ENCODE peak calls at places on chromosomes 1 and 21, in five cellular contexts. One of them, this sample, is unnamed.

GRCh38 chr1:22044690-22045420 is 7.7 kb upstream of the CDC42 start:
- DNase-seq in lower lobe of right lung: no peak
- DNase-seq in mesothelial cell of epicardium: no peak
- DNase-seq in epithelial cell of esophagus: peak; percentile 90
- DNase-seq in GM12865: peak; percentile 34
- DNase-seq in this sample: no peak

GRCh38 chr1:173603056-173603591 is at the start of gene SLC9C2:
- DNase-seq in lower lobe of right lung: no peak
- DNase-seq in mesothelial cell of epicardium: no peak
- DNase-seq in epithelial cell of esophagus: no peak
- DNase-seq in GM12865: no peak
- DNase-seq in this sample: no peak

GRCh38 chr1:50605186-50605875 is 182.1 kb upstream of the DMRTA2 start:
- DNase-seq in lower lobe of right lung: no peak
- DNase-seq in mesothelial cell of epicardium: no peak
- DNase-seq in epithelial cell of esophagus: peak; percentile 68
- DNase-seq in GM12865: peak; percentile 39
- DNase-seq in this sample: no peak

GRCh38 chr1:242824435-242824834 is 299.9 kb upstream of the PLD5 start:
- DNase-seq in lower lobe of right lung: no peak
- DNase-seq in mesothelial cell of epicardium: no peak
- DNase-seq in epithelial cell of esophagus: peak; percentile 20
- DNase-seq in GM12865: no peak
- DNase-seq in this sample: no peak

GRCh38 chr21:41597811-41598231 is 89.9 kb upstream of the TMPRSS2 start:
- DNase-seq in lower lobe of right lung: no peak
- DNase-seq in mesothelial cell of epicardium: no peak
- DNase-seq in epithelial cell of esophagus: no peak
- DNase-seq in GM12865: no peak
- DNase-seq in this sample: no peak

GRCh38 chr1:162757476-162757875 is 33.0 kb upstream of the HSD17B7 start:
- DNase-seq in lower lobe of right lung: no peak
- DNase-seq in mesothelial cell of epicardium: no peak
- DNase-seq in epithelial cell of esophagus: no peak
- DNase-seq in GM12865: no peak
- DNase-seq in this sample: no peak

GRCh38 chr21:33362044-33362555 is 37.3 kb downstream of the IFNAR1 start:
- DNase-seq in lower lobe of right lung: no peak
- DNase-seq in mesothelial cell of epicardium: no peak
- DNase-seq in epithelial cell of esophagus: peak; percentile 26
- DNase-seq in GM12865: peak; percentile 90
- DNase-seq in this sample: no peak

GRCh38 chr1:109294481-109294880 is 11.5 kb upstream of the PSRC1 start:
- DNase-seq in lower lobe of right lung: no peak
- DNase-seq in mesothelial cell of epicardium: no peak
- DNase-seq in epithelial cell of esophagus: no peak
- DNase-seq in GM12865: no peak
- DNase-seq in this sample: no peak

GRCh38 chr21:42171091-42172053 is 47.6 kb upstream of the ABCG1 start:
- DNase-seq in lower lobe of right lung: no peak
- DNase-seq in mesothelial cell of epicardium: no peak
- DNase-seq in epithelial cell of esophagus: peak; percentile 94
- DNase-seq in GM12865: no peak
- DNase-seq in this sample: no peak

GRCh38 chr1:222105393-222105737 is 363.5 kb upstream of the DUSP10 start:
- DNase-seq in lower lobe of right lung: no peak
- DNase-seq in mesothelial cell of epicardium: no peak
- DNase-seq in epithelial cell of esophagus: no peak
- DNase-seq in GM12865: no peak
- DNase-seq in this sample: no peak

GRCh38 chr1:22055463-22055862 is 3.0 kb downstream of the CDC42 start:
- DNase-seq in lower lobe of right lung: no peak
- DNase-seq in mesothelial cell of epicardium: no peak
- DNase-seq in epithelial cell of esophagus: no peak
- DNase-seq in GM12865: no peak
- DNase-seq in this sample: no peak

GRCh38 chr21:34582506-34583150 is 32.3 kb downstream of the RCAN1 start:
- DNase-seq in lower lobe of right lung: no peak
- DNase-seq in mesothelial cell of epicardium: no peak
- DNase-seq in epithelial cell of esophagus: peak; percentile 92
- DNase-seq in GM12865: peak; percentile 56
- DNase-seq in this sample: no peak

GRCh38 chr1:145871994-145872411 is 13.1 kb upstream of the PIAS3 start:
- DNase-seq in lower lobe of right lung: peak; percentile 65
- DNase-seq in mesothelial cell of epicardium: no peak
- DNase-seq in epithelial cell of esophagus: no peak
- DNase-seq in GM12865: peak; percentile 25
- DNase-seq in this sample: no peak

GRCh38 chr1:36182734-36183133 is 26.8 kb downstream of the MAP7D1 start:
- DNase-seq in lower lobe of right lung: no peak
- DNase-seq in mesothelial cell of epicardium: no peak
- DNase-seq in epithelial cell of esophagus: no peak
- DNase-seq in GM12865: no peak
- DNase-seq in this sample: no peak

GRCh38 chr1:93592636-93592949 is 89.0 kb downstream of the BCAR3 start:
- DNase-seq in lower lobe of right lung: no peak
- DNase-seq in mesothelial cell of epicardium: no peak
- DNase-seq in epithelial cell of esophagus: no peak
- DNase-seq in GM12865: no peak
- DNase-seq in this sample: no peak

GRCh38 chr1:3506943-3507342 is 52.5 kb downstream of the ARHGEF16 start:
- DNase-seq in lower lobe of right lung: no peak
- DNase-seq in mesothelial cell of epicardium: no peak
- DNase-seq in epithelial cell of esophagus: no peak
- DNase-seq in GM12865: no peak
- DNase-seq in this sample: no peak
- TF ChIP-seq CTCF in lower lobe of right lung: no peak
- TF ChIP-seq CTCF in mesothelial cell of epicardium: no peak
- TF ChIP-seq CTCF in epithelial cell of esophagus: no peak
- TF ChIP-seq CTCF in GM12865: no peak
- TF ChIP-seq CTCF in this sample: no peak

DNA sequence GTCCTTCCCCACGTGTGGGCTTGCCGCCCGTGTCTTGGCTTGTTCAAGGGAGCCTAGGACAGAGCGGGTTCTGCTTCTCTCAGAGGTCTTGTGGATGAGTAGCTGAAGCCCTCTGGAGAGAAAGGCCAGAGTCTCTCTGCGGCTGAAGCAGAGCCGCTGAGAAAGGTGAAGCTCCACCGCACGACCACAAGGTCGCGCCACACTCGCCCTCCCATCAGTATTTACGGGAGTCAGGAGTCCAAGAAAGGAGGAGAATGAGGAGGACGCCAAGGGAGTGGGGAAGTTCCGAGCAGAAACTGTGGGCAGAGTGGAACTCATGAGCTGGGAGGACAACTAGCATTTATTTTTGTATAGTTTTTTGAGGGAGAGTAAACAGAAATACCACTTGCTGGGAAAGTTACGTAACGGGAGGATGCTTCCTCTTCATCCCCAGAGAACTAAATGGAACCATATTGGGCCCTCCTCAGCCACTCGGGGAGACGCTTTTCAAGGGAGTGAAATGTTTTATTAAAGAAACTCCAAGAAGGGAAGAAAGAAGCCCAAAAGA is 51.6 kb upstream of the HAO2 start:
- DNase-seq in lower lobe of right lung: no peak
- DNase-seq in mesothelial cell of epicardium: no peak
- DNase-seq in epithelial cell of esophagus: no peak
- DNase-seq in GM12865: no peak
- DNase-seq in this sample: no peak
- TF ChIP-seq CTCF in lower lobe of right lung: no peak
- TF ChIP-seq CTCF in mesothelial cell of epicardium: no peak
- TF ChIP-seq CTCF in epithelial cell of esophagus: no peak
- TF ChIP-seq CTCF in GM12865: no peak
- TF ChIP-seq CTCF in this sample: no peak

GRCh38 chr1:43604192-43604591 is 45.8 kb upstream of the KDM4A start:
- DNase-seq in lower lobe of right lung: no peak
- DNase-seq in mesothelial cell of epicardium: no peak
- DNase-seq in epithelial cell of esophagus: no peak
- DNase-seq in GM12865: no peak
- DNase-seq in this sample: no peak
- TF ChIP-seq CTCF in lower lobe of right lung: no peak
- TF ChIP-seq CTCF in mesothelial cell of epicardium: no peak
- TF ChIP-seq CTCF in epithelial cell of esophagus: no peak
- TF ChIP-seq CTCF in GM12865: no peak
- TF ChIP-seq CTCF in this sample: no peak

DNA sequence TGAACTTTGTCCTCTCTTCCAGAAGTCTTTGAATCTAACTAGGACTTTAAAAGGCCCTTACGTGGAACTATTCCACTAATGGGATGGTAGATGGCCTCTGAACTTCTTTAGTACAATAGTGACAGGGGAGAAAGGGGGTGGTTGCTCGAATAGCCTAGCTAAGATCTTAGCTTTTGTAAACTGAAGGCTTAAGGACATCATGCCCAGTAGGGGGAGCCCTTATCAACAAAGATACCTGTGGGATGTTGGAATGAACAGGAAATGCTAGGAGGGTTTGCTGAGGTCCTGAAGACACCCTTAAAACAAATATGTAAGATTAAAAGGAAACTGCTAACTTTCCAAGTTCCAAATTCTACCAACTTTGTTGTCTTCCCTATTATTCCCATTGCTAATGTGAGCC is 33.2 kb downstream of the NHLH2 start:
- DNase-seq in lower lobe of right lung: no peak
- DNase-seq in mesothelial cell of epicardium: no peak
- DNase-seq in epithelial cell of esophagus: peak; percentile 90
- DNase-seq in GM12865: peak; percentile 75
- DNase-seq in this sample: no peak
- TF ChIP-seq CTCF in lower lobe of right lung: peak; percentile 76
- TF ChIP-seq CTCF in mesothelial cell of epicardium: peak; percentile 66
- TF ChIP-seq CTCF in epithelial cell of esophagus: peak; percentile 84
- TF ChIP-seq CTCF in GM12865: peak; percentile 70
- TF ChIP-seq CTCF in this sample: no peak

GRCh38 chr1:215137985-215138384 is 55.4 kb downstream of the KCNK2 start:
- DNase-seq in lower lobe of right lung: no peak
- DNase-seq in mesothelial cell of epicardium: no peak
- DNase-seq in epithelial cell of esophagus: no peak
- DNase-seq in GM12865: no peak
- DNase-seq in this sample: no peak

GRCh38 chr1:215141460-215141859 is 58.9 kb downstream of the KCNK2 start:
- DNase-seq in lower lobe of right lung: no peak
- DNase-seq in mesothelial cell of epicardium: no peak
- DNase-seq in epithelial cell of esophagus: no peak
- DNase-seq in GM12865: no peak
- DNase-seq in this sample: no peak

GRCh38 chr1:215143497-215143896 is 61.0 kb downstream of the KCNK2 start:
- DNase-seq in lower lobe of right lung: no peak
- DNase-seq in mesothelial cell of epicardium: no peak
- DNase-seq in epithelial cell of esophagus: no peak
- DNase-seq in GM12865: no peak
- DNase-seq in this sample: no peak

DNA sequence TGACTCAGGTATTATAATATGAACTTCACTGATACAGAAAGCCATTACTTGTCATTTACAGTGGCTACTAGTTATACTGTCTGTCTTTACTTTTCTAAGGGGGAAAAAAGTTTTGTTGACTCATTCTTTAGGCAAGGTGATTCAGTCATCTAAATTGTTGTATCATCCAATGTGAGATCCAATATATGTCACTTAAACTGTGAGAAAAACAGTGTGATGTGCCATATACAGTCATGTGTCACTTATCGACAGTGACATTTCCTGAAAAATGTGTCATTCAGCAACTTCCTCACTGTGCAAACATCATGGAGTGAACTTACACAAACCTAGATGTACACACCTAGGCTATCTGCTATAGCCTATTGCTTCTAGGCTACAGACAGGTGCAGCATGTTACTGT is 57.6 kb downstream of the KCNK2 start:
- DNase-seq in lower lobe of right lung: no peak
- DNase-seq in mesothelial cell of epicardium: no peak
- DNase-seq in epithelial cell of esophagus: peak; percentile 13
- DNase-seq in GM12865: no peak
- DNase-seq in this sample: no peak
- TF ChIP-seq CTCF in lower lobe of right lung: no peak
- TF ChIP-seq CTCF in mesothelial cell of epicardium: no peak
- TF ChIP-seq CTCF in epithelial cell of esophagus: no peak
- TF ChIP-seq CTCF in GM12865: no peak
- TF ChIP-seq CTCF in this sample: no peak

This sample was measured in omental fat pad.